ENCODE peak calls at places on chromosomes 2 and 18, in five cellular contexts. B is transverse colon, L is SK-N-SH, F is stomach, Y is upper lobe of left lung. P is an unnamed sample.
A peak's percentile ranks its signal among the peaks of the same experiment; 100 is the strongest.

GRCh38 chr2:57516740-57517340 is 529.8 kb upstream of the VRK2 start:
- DNase-seq in L (peak; percentile 19), Y (no peak), B (no peak), F (no peak), P (no peak)

GRCh38 chr2:25276569-25277465 is 64.9 kb downstream of the DNMT3A start:
- DNase-seq in Y (peak; percentile 59), L (peak; percentile 86), B (peak; percentile 60), F (peak; percentile 55), P (peak; percentile 43)

GRCh38 chr2:16678964-16679363 is 13.3 kb upstream of the CYRIA start:
- DNase-seq in Y (no peak), L (no peak), B (no peak), F (no peak), P (no peak)

GRCh38 chr2:155846249-155846648 is 486.3 kb downstream of the NR4A2 start:
- DNase-seq in Y (no peak), B (no peak), L (no peak), F (no peak), P (no peak)

GRCh38 chr2:112277591-112278220 is 2.3 kb downstream of the ZC3H6 start:
- DNase-seq in F (no peak), L (no peak), B (no peak), Y (no peak), P (no peak)

GRCh38 chr2:71532327-71532726 is 79.0 kb downstream of the DYSF start:
- DNase-seq in F (no peak), L (no peak), Y (no peak), B (no peak), P (no peak)

GRCh38 chr2:197208029-197208428 is 102.6 kb downstream of the ANKRD44 start:
- DNase-seq in F (no peak), B (no peak), Y (no peak), L (no peak), P (no peak)

GRCh38 chr2:9153589-9153988 is 53.0 kb upstream of the ASAP2 start:
- DNase-seq in B (no peak), F (no peak), Y (no peak), L (no peak), P (no peak)

GRCh38 chr18:66894851-66895250 is 291.0 kb upstream of the CDH19 start:
- DNase-seq in B (no peak), L (no peak), Y (no peak), F (no peak), P (no peak)

GRCh38 chr2:23287250-23287704 is 97.7 kb upstream of the KLHL29 start:
- DNase-seq in Y (no peak), L (no peak), B (no peak), F (no peak), P (peak; percentile 11)

GRCh38 chr2:177036754-177037153 is 175.8 kb upstream of the HNRNPA3 start:
- DNase-seq in B (no peak), F (no peak), Y (no peak), L (no peak), P (no peak)

GRCh38 chr2:60337142-60337497 is 216.3 kb downstream of the BCL11A start:
- DNase-seq in L (no peak), B (no peak), F (no peak), Y (peak; percentile 31), P (no peak)

GRCh38 chr2:149152597-149152996 is 114.1 kb downstream of the LYPD6B start:
- DNase-seq in Y (no peak), B (no peak), L (no peak), F (no peak), P (no peak)

DNA sequence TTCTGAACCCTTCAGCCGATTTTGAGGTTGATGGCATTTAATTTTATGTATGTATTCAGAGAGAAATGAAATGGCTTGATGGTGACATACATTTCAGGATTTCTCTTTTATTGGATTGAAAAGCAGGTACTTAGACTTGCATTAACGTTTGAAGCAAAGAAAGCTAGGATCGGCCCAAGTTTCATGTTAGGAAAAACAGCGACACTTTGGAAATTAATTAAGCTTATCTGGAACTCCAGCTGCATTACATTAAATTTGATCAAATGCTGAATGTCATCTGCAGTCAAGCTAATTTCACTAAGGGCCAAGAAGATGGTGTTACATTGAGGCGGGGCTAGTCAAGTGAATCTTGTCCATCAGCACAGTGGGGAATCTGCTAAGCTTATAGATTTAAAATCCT is 441.8 kb downstream of the IRS1 start:
- DNase-seq in L (no peak), Y (no peak), F (no peak), B (no peak), P (no peak)
- TF ChIP-seq EP300 in L (no peak), Y (no peak), F (no peak), B (no peak), P (no peak)

GRCh38 chr2:40395169-40396023 is 56.5 kb downstream of the SLC8A1 start:
- DNase-seq in L (peak; percentile 12), F (no peak), Y (no peak), B (no peak), P (no peak)
- H3K4me1 ChIP-seq in L (peaks cover 8% of the 10 kb centered on the region), F (no peaks in the 10 kb centered on the region), Y (no peaks in the 10 kb centered on the region), B (no peaks in the 10 kb centered on the region), P (no peaks in the 10 kb centered on the region)

GRCh38 chr2:3379647-3380534 is at the start of gene TRAPPC12:
- DNase-seq in F (peak; percentile 93), Y (peak; percentile 94), B (peak; percentile 94), L (peak; percentile 97), P (peak; percentile 84)
- TF ChIP-seq EP300 in F (no peak), Y (no peak), B (no peak), L (no peak), P (peak; percentile 92)

DNA sequence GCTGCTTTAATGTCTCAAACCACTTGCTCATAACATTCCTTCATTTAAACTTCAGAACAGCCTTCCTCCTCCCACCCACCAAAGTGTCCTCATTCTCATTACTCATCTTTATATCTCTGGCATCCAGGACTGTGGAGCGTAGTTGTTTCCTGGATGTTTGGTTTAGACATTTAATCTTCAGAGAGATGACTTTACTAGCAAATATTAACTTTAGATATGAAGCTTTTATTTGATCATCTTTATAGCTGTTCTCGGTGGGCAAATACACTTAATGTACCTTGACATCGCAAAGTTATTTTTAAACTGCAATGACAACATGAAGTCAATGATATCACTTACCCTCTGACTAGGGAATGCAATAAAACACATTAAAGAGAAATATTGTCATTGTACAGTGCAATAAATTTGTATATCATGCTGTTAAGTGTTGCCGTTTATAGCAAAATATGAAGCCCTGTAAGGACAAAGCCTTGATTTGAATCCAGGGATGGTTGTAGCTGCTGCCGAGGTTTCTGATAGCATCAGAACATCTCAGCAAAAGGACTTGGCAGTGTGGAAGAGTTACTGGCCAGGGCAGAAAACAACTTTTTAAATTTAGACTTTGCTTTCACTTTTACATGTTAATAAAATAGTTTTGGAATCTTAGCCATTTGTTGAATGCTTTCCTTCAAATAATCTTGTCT is 4.6 kb upstream of the LAMA3 start:
- DNase-seq in L (no peak), Y (no peak), F (no peak), B (no peak), P (no peak)
- H3K4me1 ChIP-seq in L (peaks cover 6% of the 10 kb centered on the region), Y (peaks cover 8% of the 10 kb centered on the region), F (peaks cover 10% of the 10 kb centered on the region), B (peaks cover 13% of the 10 kb centered on the region), P (peaks cover under 1% of the 10 kb centered on the region)

DNA sequence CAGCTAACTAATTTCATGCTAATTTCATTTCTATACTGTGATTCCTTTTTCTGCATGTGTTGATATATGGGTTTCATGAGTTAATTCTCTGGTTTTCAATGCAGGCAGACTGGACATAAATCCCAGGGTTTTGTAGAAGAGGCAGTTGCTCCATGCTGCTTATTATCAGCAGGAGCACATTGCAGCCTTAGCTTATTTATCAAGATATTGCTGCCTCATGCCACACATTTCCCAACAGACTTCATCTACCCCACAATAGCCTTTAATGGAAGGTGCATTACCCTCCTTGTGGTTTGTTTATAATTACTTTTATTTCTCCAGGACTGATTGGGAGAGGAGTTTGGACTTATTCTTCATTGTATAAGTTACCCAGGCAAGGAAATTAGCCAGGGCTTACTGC is 55.0 kb downstream of the HNMT start:
- DNase-seq in F (no peak), B (no peak), L (no peak), Y (no peak), P (no peak)
- TF ChIP-seq EP300 in F (no peak), B (no peak), L (no peak), Y (no peak), P (no peak)

DNA sequence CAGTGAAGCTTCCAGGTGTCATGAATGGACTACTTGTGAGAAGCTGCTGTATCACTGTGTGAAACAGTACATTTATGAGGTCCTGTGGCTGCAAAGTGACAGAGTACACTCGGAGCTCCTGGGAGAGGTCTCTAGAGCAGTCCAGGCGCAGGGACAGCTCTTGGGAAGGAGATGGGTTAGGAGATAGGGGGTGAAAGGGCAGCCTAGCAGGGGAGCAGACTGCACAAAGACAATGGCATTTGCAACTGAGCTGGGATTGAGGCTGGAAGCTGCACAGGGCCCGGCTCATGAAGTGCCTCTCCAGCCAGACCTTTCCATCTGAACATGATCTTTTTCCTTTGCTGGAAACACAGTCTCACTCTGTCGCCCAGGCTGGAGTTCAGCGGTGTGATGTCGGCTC is 83.6 kb downstream of the RHOB start:
- DNase-seq in B (no peak), F (no peak), Y (no peak), L (no peak), P (no peak)
- H3K4me1 ChIP-seq in B (no peaks in the 10 kb centered on the region), F (peaks cover 9% of the 10 kb centered on the region), Y (peaks cover 11% of the 10 kb centered on the region), L (peaks cover 33% of the 10 kb centered on the region), P (peaks cover 14% of the 10 kb centered on the region)

GRCh38 chr18:22257022-22257543 is 87.7 kb downstream of the GATA6 start:
- DNase-seq in L (no peak), Y (no peak), F (no peak), B (no peak), P (no peak)
- TF ChIP-seq EP300 in L (no peak), Y (no peak), F (no peak), B (no peak), P (no peak)

P was measured in tibial nerve.